ENCODE peak calls at places on chromosome 14, in ten cellular contexts. Z is lower lobe of right lung, R is fibroblast of lung, A is astrocyte, T is fibroblast of the aortic adventitia, B is kidney, L is ovary, S is body of pancreas, D is astrocyte of the spinal cord, H is AG04450. M is an unnamed sample.

GRCh38 chr14:89351364-89351957 is 65.6 kb downstream of the FOXN3 start:
- DNase-seq in Z (peak), R (peak), A (peak), T (peak), B (no peak), L (peak), S (peak), D (peak), H (no peak), M (no peak)

GRCh38 chr14:95265106-95266094 is 54.3 kb downstream of the CLMN start:
- DNase-seq in Z (no peak), R (peak), A (peak), T (peak), B (no peak), L (no peak), S (peak), D (peak), H (peak), M (peak)

GRCh38 chr14:62661818-62662217 is 383.4 kb downstream of the KCNH5 start:
- DNase-seq in Z (no peak), R (peak), A (peak), T (no peak), B (no peak), L (no peak), S (no peak), D (no peak), H (no peak), M (no peak)

GRCh38 chr14:22190411-22191191 is 398.4 kb downstream of the DAD1 start:
- DNase-seq in Z (no peak), R (peak), A (peak), T (no peak), B (no peak), L (no peak), S (no peak), D (peak), H (peak), M (no peak)

GRCh38 chr14:74401504-74402241 is 24.3 kb downstream of the SYNDIG1L start:
- DNase-seq in Z (no peak), R (no peak), A (no peak), T (no peak), B (peak), L (no peak), S (peak), D (no peak), H (no peak), M (no peak)

GRCh38 chr14:76920572-76921175 is 94.5 kb downstream of the LRRC74A start:
- DNase-seq in Z (no peak), R (peak), A (peak), T (no peak), B (no peak), L (no peak), S (no peak), D (no peak), H (no peak), M (no peak)

GRCh38 chr14:98189077-98189476 is 1082.9 kb downstream of the BCL11B start:
- DNase-seq in Z (no peak), R (no peak), A (no peak), T (no peak), B (no peak), L (no peak), S (no peak), D (no peak), H (no peak), M (no peak)

GRCh38 chr14:74975059-74975810 is 19.8 kb upstream of the PGF start:
- DNase-seq in Z (no peak), R (no peak), A (no peak), T (peak), B (peak), L (peak), S (peak), D (no peak), H (no peak), M (no peak)

GRCh38 chr14:92004062-92004461 is 35.8 kb downstream of the TRIP11 start:
- DNase-seq in Z (no peak), R (no peak), A (peak), T (no peak), B (no peak), L (no peak), S (no peak), D (no peak), H (no peak), M (peak)

GRCh38 chr14:55794655-55795583 is 214.9 kb downstream of the KTN1 start:
- DNase-seq in Z (no peak), R (peak), A (peak), T (peak), B (no peak), L (no peak), S (no peak), D (no peak), H (no peak), M (peak)

GRCh38 chr14:69571879-69572633 is 2.6 kb downstream of the CCDC177 start:
- DNase-seq in Z (peak), R (peak), A (no peak), T (no peak), B (no peak), L (peak), S (peak), D (no peak), H (no peak), M (peak)

GRCh38 chr14:74502236-74503019 is 8.9 kb downstream of the ISCA2 start:
- DNase-seq in Z (no peak), R (peak), A (no peak), T (peak), B (no peak), L (no peak), S (no peak), D (no peak), H (no peak), M (no peak)

GRCh38 chr14:34496679-34497513 is 34.9 kb upstream of the SPTSSA start:
- DNase-seq in Z (peak), R (peak), A (peak), T (peak), B (peak), L (peak), S (peak), D (peak), H (peak), M (peak)

GRCh38 chr14:75191100-75191499 is 14.7 kb upstream of the TMED10 start:
- DNase-seq in Z (no peak), R (no peak), A (no peak), T (no peak), B (no peak), L (no peak), S (no peak), D (no peak), H (no peak), M (no peak)

GRCh38 chr14:105591052-105591451 is 64.7 kb downstream of the TMEM121 start:
- DNase-seq in Z (no peak), R (no peak), A (no peak), T (no peak), B (peak), L (no peak), S (no peak), D (no peak), H (no peak), M (no peak)

GRCh38 chr14:80959448-80960006 is 4.1 kb downstream of the TSHR start:
- DNase-seq in Z (no peak), R (no peak), A (no peak), T (no peak), B (no peak), L (no peak), S (no peak), D (no peak), H (no peak), M (no peak)

GRCh38 chr14:68793734-68794129 is 865 bp upstream of the ZFP36L1 start:
- DNase-seq in Z (no peak), R (no peak), A (no peak), T (no peak), B (peak), L (no peak), S (no peak), D (no peak), H (no peak), M (no peak)

GRCh38 chr14:39841088-39841487 is 408.9 kb upstream of the FBXO33 start:
- DNase-seq in Z (no peak), R (peak), A (peak), T (no peak), B (no peak), L (no peak), S (no peak), D (peak), H (no peak), M (peak)

GRCh38 chr14:33655421-33655820 is 295.5 kb downstream of the EGLN3 start:
- DNase-seq in Z (no peak), R (no peak), A (peak), T (no peak), B (no peak), L (no peak), S (no peak), D (no peak), H (no peak), M (no peak)

GRCh38 chr14:62168564-62169155 is 406.4 kb downstream of the SNAPC1 start:
- DNase-seq in Z (no peak), R (no peak), A (no peak), T (peak), B (no peak), L (no peak), S (no peak), D (no peak), H (no peak), M (no peak)

GRCh38 chr14:61549425-61549824 is 145.9 kb upstream of the HIF1A start:
- DNase-seq in Z (no peak), R (peak), A (no peak), T (no peak), B (no peak), L (no peak), S (no peak), D (peak), H (no peak), M (no peak)

GRCh38 chr14:33019346-33019745 is 80.7 kb downstream of the NPAS3 start:
- DNase-seq in Z (no peak), R (no peak), A (no peak), T (no peak), B (no peak), L (no peak), S (no peak), D (no peak), H (no peak), M (no peak)

GRCh38 chr14:52694761-52695480 is 437 bp downstream of the ERO1A start:
- DNase-seq in Z (peak), R (peak), A (peak), T (peak), B (no peak), L (peak), S (peak), D (peak), H (no peak), M (peak)

GRCh38 chr14:79278798-79279644 is 932.3 kb downstream of the DIO2 start:
- DNase-seq in Z (peak), R (peak), A (peak), T (peak), B (peak), L (peak), S (peak), D (peak), H (peak), M (peak)

GRCh38 chr14:67694791-67695393 is 672 bp downstream of the RDH11 start:
- DNase-seq in Z (peak), R (peak), A (peak), T (peak), B (peak), L (peak), S (peak), D (peak), H (peak), M (peak)

GRCh38 chr14:50545618-50546017 is 13.2 kb upstream of the MAP4K5 start:
- DNase-seq in Z (no peak), R (peak), A (no peak), T (no peak), B (no peak), L (no peak), S (peak), D (no peak), H (no peak), M (no peak)

GRCh38 chr14:82647088-82647697 is 1113.5 kb upstream of the SEL1L start:
- DNase-seq in Z (no peak), R (no peak), A (no peak), T (no peak), B (no peak), L (no peak), S (no peak), D (no peak), H (no peak), M (no peak)

GRCh38 chr14:100774164-100774537 is 47.5 kb downstream of the DLK1 start:
- DNase-seq in Z (no peak), R (no peak), A (no peak), T (no peak), B (no peak), L (no peak), S (no peak), D (no peak), H (no peak), M (no peak)

GRCh38 chr14:93006484-93007128 is 83.7 kb downstream of the CHGA start:
- DNase-seq in Z (no peak), R (peak), A (peak), T (peak), B (no peak), L (no peak), S (peak), D (peak), H (no peak), M (no peak)

GRCh38 chr14:25108959-25109358 is 59.0 kb upstream of the STXBP6 start:
- DNase-seq in Z (no peak), R (peak), A (peak), T (no peak), B (no peak), L (no peak), S (peak), D (no peak), H (no peak), M (peak)

GRCh38 chr14:65847065-65847847 is 434.7 kb downstream of the FUT8 start:
- DNase-seq in Z (no peak), R (no peak), A (no peak), T (no peak), B (no peak), L (no peak), S (peak), D (no peak), H (no peak), M (no peak)

GRCh38 chr14:91755560-91755959 is 23.7 kb upstream of the CATSPERB start:
- DNase-seq in Z (no peak), R (peak), A (peak), T (peak), B (no peak), L (no peak), S (no peak), D (no peak), H (no peak), M (peak)

GRCh38 chr14:33742166-33742565 is 208.7 kb downstream of the EGLN3 start:
- DNase-seq in Z (no peak), R (peak), A (peak), T (peak), B (no peak), L (no peak), S (no peak), D (peak), H (no peak), M (no peak)

GRCh38 chr14:22276913-22277816 is 311.9 kb downstream of the DAD1 start:
- DNase-seq in Z (no peak), R (peak), A (no peak), T (peak), B (no peak), L (no peak), S (no peak), D (peak), H (no peak), M (peak)

GRCh38 chr14:74308695-74309094 is 6.0 kb upstream of the ABCD4 start:
- DNase-seq in Z (no peak), R (no peak), A (no peak), T (no peak), B (no peak), L (no peak), S (no peak), D (no peak), H (no peak), M (no peak)

GRCh38 chr14:90293766-90294471 is 37.6 kb downstream of the PSMC1 start:
- DNase-seq in Z (no peak), R (peak), A (no peak), T (peak), B (no peak), L (no peak), S (no peak), D (no peak), H (no peak), M (no peak)

DNA sequence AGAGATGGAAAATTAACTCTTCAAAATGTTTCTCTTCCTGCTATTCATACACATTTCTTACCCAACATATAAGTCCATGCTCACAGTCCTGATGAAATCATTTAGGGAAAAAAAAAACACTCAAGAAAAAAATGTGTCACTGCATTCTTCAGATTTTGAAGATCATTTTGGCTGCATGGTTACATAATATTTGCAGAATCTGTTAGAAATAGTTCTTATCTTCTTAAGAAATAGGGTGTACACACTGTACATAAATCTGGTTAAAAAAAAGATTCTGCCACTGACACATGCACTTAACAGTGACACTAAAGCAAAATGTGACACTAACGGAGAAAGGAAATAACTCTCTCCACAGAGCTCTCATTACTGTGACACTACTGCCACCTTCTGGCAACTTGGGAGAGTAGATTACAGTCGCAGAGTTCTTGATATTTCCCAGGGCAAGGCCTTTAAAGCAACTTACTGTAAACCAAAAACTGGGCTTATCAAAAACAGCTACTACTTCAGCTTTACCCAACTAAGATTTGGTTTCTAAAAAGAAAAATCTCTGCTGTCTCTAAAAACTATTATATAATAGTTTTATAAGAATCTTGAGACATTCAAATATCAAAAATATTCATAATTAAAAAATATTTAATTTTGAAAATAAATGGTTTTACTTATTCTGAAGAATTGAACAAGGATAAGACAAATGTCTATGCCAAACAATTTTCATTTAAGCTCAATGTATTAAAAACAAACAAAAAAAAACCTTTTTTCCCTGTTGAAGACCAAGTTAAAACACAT is 65.0 kb downstream of the SETD3 start:
- DNase-seq in Z (no peak), R (peak), A (peak), T (peak), B (no peak), L (no peak), S (peak), D (peak), H (peak), M (peak)
- TF ChIP-seq CTCF in Z (peak), R (peak), A (peak), T (peak), B (peak), L (peak), S (peak), D (peak), H (peak), M (peak)

GRCh38 chr14:104277416-104278213 is 139.2 kb downstream of the KIF26A start:
- DNase-seq in Z (no peak), R (no peak), A (no peak), T (no peak), B (peak), L (peak), S (no peak), D (no peak), H (no peak), M (no peak)
- H3K4me3 ChIP-seq in Z (no peak), R (no peak), A (no peak), T (no peak), B (no peak), L (no peak), S (no peak), D (no peak), H (no peak), M (no peak)

GRCh38 chr14:103730490-103731035 is 15.0 kb downstream of the ZFYVE21 start:
- DNase-seq in Z (peak), R (peak), A (peak), T (no peak), B (peak), L (no peak), S (peak), D (no peak), H (no peak), M (no peak)
- TF ChIP-seq CTCF in Z (no peak), R (peak), A (no peak), T (peak), B (no peak), L (no peak), S (peak), D (peak), H (peak), M (no peak)

DNA sequence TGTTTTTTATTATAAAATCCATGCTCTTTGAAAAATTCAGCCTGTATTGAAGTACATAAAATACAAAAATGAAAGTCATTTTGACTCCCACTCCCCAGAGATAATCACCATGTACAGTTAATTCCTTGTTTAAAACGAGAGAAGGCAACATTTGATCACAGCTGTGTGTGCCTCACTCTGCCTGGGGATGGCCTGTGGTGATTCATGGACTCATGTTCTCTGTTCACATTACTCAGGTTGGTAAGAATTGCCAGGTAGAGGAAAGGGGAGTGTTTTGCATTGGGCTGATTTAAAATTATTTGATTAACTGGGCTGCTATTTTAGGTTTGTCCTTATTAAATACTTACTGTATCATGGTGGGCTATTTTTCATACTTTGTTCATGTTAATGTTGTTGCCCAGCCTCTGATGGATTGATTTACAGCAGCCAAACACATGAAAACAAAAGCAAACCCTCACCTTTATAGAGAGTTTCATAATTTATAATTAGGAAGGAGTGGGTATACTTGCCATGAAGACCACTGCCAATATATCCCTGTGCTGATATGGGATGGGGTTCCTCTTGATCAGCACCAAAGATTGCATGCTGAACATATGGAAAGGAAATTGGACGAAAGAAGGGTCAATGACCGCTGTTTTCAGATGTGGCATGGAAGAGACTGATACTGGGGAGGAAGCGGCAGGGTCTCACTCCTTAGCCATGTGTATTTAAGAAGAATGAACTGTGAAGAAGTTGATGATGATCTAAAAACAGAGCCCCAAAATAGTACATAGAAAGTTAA is 3.0 kb downstream of the ZBTB1 start:
- DNase-seq in Z (no peak), R (peak), A (peak), T (no peak), B (no peak), L (no peak), S (peak), D (no peak), H (no peak), M (peak)
- H3K4me3 ChIP-seq in Z (no peak), R (peak), A (peak), T (peak), B (no peak), L (no peak), S (no peak), D (no peak), H (peak), M (no peak)

GRCh38 chr14:38808734-38809455 is 294.1 kb downstream of the SEC23A start:
- DNase-seq in Z (no peak), R (no peak), A (no peak), T (no peak), B (peak), L (no peak), S (no peak), D (no peak), H (no peak), M (no peak)
- TF ChIP-seq CTCF in Z (no peak), R (no peak), A (no peak), T (no peak), B (no peak), L (no peak), S (no peak), D (no peak), H (no peak), M (no peak)

GRCh38 chr14:36655963-36656768 is 5.5 kb upstream of the PAX9 start:
- DNase-seq in Z (no peak), R (no peak), A (no peak), T (no peak), B (peak), L (no peak), S (peak), D (no peak), H (no peak), M (no peak)
- H3K4me3 ChIP-seq in Z (no peak), R (no peak), A (no peak), T (no peak), B (no peak), L (no peak), S (no peak), D (peak), H (no peak), M (no peak)